ENCODE peak calls at places on chromosomes 3 and 15, in six cellular contexts. One of them, this sample, is unnamed.

GRCh38 chr3:62011667-62012066 is 361.7 kb downstream of the FEZF2 start:
- DNase-seq in uterus: no peak
- DNase-seq in left ventricle myocardium inferior: no peak
- DNase-seq in dorsolateral prefrontal cortex: no peak
- DNase-seq in pancreas: no peak
- DNase-seq in OCI-LY7: no peak
- DNase-seq in this sample: no peak

GRCh38 chr3:195906865-195907729 is 1.3 kb downstream of the TNK2 start:
- DNase-seq in uterus: no peak
- DNase-seq in left ventricle myocardium inferior: no peak
- DNase-seq in dorsolateral prefrontal cortex: no peak
- DNase-seq in pancreas: peak; percentile 35
- DNase-seq in OCI-LY7: peak; percentile 66
- DNase-seq in this sample: peak; percentile 91

GRCh38 chr3:65713016-65713415 is 325.7 kb downstream of the MAGI1 start:
- DNase-seq in uterus: no peak
- DNase-seq in left ventricle myocardium inferior: no peak
- DNase-seq in dorsolateral prefrontal cortex: no peak
- DNase-seq in pancreas: no peak
- DNase-seq in OCI-LY7: no peak
- DNase-seq in this sample: no peak

GRCh38 chr3:66602237-66602636 is 101.4 kb upstream of the LRIG1 start:
- DNase-seq in uterus: no peak
- DNase-seq in left ventricle myocardium inferior: no peak
- DNase-seq in dorsolateral prefrontal cortex: no peak
- DNase-seq in pancreas: no peak
- DNase-seq in OCI-LY7: no peak
- DNase-seq in this sample: no peak

GRCh38 chr3:7737263-7737662 is 764.4 kb upstream of the LMCD1 start:
- DNase-seq in uterus: no peak
- DNase-seq in left ventricle myocardium inferior: no peak
- DNase-seq in dorsolateral prefrontal cortex: no peak
- DNase-seq in pancreas: no peak
- DNase-seq in OCI-LY7: no peak
- DNase-seq in this sample: no peak

GRCh38 chr3:12934431-12934830 is 93.1 kb upstream of the RPL32 start:
- DNase-seq in uterus: peak; percentile 64
- DNase-seq in left ventricle myocardium inferior: peak; percentile 78
- DNase-seq in dorsolateral prefrontal cortex: no peak
- DNase-seq in pancreas: peak; percentile 80
- DNase-seq in OCI-LY7: no peak
- DNase-seq in this sample: no peak

GRCh38 chr3:36969540-36970432 is 23.1 kb downstream of the EPM2AIP1 start:
- DNase-seq in uterus: no peak
- DNase-seq in left ventricle myocardium inferior: no peak
- DNase-seq in dorsolateral prefrontal cortex: no peak
- DNase-seq in pancreas: no peak
- DNase-seq in OCI-LY7: peak; percentile 79
- DNase-seq in this sample: no peak

GRCh38 chr3:59143447-59143846 is 93.6 kb upstream of the CFAP20DC start:
- DNase-seq in uterus: no peak
- DNase-seq in left ventricle myocardium inferior: no peak
- DNase-seq in dorsolateral prefrontal cortex: no peak
- DNase-seq in pancreas: no peak
- DNase-seq in OCI-LY7: no peak
- DNase-seq in this sample: no peak

GRCh38 chr15:41284425-41285177 is 47.8 kb downstream of the OIP5 start:
- DNase-seq in uterus: no peak
- DNase-seq in left ventricle myocardium inferior: no peak
- DNase-seq in dorsolateral prefrontal cortex: no peak
- DNase-seq in pancreas: peak; percentile 50
- DNase-seq in OCI-LY7: peak; percentile 54
- DNase-seq in this sample: no peak

GRCh38 chr3:11024181-11024580 is 31.6 kb downstream of the SLC6A1 start:
- DNase-seq in uterus: no peak
- DNase-seq in left ventricle myocardium inferior: no peak
- DNase-seq in dorsolateral prefrontal cortex: no peak
- DNase-seq in pancreas: no peak
- DNase-seq in OCI-LY7: no peak
- DNase-seq in this sample: no peak

GRCh38 chr15:99452728-99453643 is 112.8 kb upstream of the MEF2A start:
- DNase-seq in uterus: peak; percentile 84
- DNase-seq in left ventricle myocardium inferior: peak; percentile 89
- DNase-seq in dorsolateral prefrontal cortex: peak; percentile 68
- DNase-seq in pancreas: no peak
- DNase-seq in OCI-LY7: no peak
- DNase-seq in this sample: peak; percentile 92

GRCh38 chr3:75272708-75273107 is 391.4 kb upstream of the FRG2C start:
- DNase-seq in uterus: no peak
- DNase-seq in left ventricle myocardium inferior: no peak
- DNase-seq in dorsolateral prefrontal cortex: no peak
- DNase-seq in pancreas: no peak
- DNase-seq in OCI-LY7: no peak
- DNase-seq in this sample: no peak

GRCh38 chr3:33075996-33076395 is 20.9 kb downstream of the GLB1 start:
- DNase-seq in uterus: no peak
- DNase-seq in left ventricle myocardium inferior: no peak
- DNase-seq in dorsolateral prefrontal cortex: no peak
- DNase-seq in pancreas: no peak
- DNase-seq in OCI-LY7: no peak
- DNase-seq in this sample: no peak

GRCh38 chr15:27091270-27091940 is 120.4 kb downstream of the GABRG3 start:
- DNase-seq in uterus: no peak
- DNase-seq in left ventricle myocardium inferior: no peak
- DNase-seq in dorsolateral prefrontal cortex: no peak
- DNase-seq in pancreas: no peak
- DNase-seq in OCI-LY7: no peak
- DNase-seq in this sample: no peak
- H3K4me3 ChIP-seq in uterus: no peak overlapping the region
- H3K4me3 ChIP-seq in left ventricle myocardium inferior: no peak overlapping the region
- H3K4me3 ChIP-seq in dorsolateral prefrontal cortex: no peak overlapping the region
- H3K4me3 ChIP-seq in pancreas: no peak overlapping the region
- H3K4me3 ChIP-seq in OCI-LY7: no peak overlapping the region
- H3K4me3 ChIP-seq in this sample: no peak overlapping the region

GRCh38 chr3:82329300-82329699 is 567.9 kb upstream of the GBE1 start:
- DNase-seq in uterus: no peak
- DNase-seq in left ventricle myocardium inferior: no peak
- DNase-seq in dorsolateral prefrontal cortex: no peak
- DNase-seq in pancreas: no peak
- DNase-seq in OCI-LY7: no peak
- DNase-seq in this sample: no peak
- TF ChIP-seq CTCF in uterus: no peak
- TF ChIP-seq CTCF in left ventricle myocardium inferior: peak; percentile 56
- TF ChIP-seq CTCF in dorsolateral prefrontal cortex: peak; percentile 14
- TF ChIP-seq CTCF in pancreas: peak; percentile 29
- TF ChIP-seq CTCF in OCI-LY7: peak; percentile 65
- TF ChIP-seq CTCF in this sample: no peak

DNA sequence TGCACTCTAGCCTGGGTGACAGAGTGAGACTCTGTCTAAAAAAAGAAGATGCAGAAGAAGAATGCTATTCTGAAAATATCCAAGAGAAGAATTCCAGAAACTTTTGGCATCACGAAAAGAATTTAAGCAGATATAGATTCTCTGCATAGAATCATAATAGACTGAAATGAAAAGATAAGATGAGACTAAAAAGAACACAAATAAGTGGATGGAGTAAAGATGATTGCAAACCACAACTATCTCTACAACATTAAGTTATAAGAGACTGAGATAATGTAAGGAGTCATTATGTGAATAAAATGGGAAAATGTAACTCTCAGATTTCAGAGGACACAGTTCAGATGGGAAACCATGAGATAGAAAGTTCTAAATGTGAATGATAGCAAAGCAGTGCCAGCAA is 140.8 kb upstream of the TMC3 start:
- DNase-seq in uterus: no peak
- DNase-seq in left ventricle myocardium inferior: no peak
- DNase-seq in dorsolateral prefrontal cortex: no peak
- DNase-seq in pancreas: no peak
- DNase-seq in OCI-LY7: no peak
- DNase-seq in this sample: no peak
- H3K27ac ChIP-seq in uterus: no peak overlapping the region
- H3K27ac ChIP-seq in left ventricle myocardium inferior: no peak overlapping the region
- H3K27ac ChIP-seq in dorsolateral prefrontal cortex: no peak overlapping the region
- H3K27ac ChIP-seq in pancreas: no peak overlapping the region
- H3K27ac ChIP-seq in OCI-LY7: no peak overlapping the region
- H3K27ac ChIP-seq in this sample: no peak overlapping the region

DNA sequence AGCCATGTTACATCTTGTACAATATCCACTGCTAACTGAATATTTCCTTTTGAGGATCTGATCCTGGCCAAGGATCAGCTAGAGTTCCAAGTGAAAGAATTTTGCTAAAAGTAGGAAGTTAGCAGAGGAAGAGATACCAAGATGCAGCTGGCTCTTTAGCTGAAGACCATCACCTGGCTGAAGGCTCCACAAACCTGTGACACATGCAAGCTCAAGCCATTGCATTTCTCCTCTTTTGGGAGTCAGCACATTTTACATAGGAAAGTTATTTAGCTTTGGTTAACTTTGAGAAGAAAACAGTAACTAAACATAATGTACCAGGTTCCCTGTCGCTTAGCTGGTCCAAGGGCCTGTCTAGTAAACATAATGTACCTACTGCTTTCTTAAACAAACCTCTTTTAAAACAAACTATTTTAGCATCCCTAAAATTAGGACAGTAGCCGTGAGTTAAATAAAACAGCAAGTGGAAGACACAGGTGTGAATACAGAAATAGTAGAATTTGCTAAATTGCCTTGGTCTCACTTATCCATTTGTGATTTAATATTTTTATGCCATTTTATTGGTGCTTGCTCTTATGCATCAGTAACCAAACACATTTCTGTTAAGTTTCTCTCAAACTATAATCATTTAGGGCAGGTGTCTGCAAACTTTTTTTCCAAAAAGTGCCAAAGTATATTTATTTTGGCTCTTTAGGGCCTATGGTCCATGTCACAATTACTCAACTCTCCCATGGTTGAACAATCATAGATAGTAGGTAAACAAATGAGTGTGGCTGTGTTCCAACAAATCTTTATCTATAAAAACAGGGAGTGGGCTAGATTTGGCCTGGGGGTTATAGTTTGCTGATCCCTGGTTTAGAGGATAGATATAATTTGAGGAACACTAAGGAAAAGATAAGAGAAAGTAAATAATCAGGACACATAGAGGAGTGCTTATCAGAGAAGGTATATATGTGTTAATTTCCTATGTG is 11.2 kb downstream of the GCSAM start:
- DNase-seq in uterus: no peak
- DNase-seq in left ventricle myocardium inferior: no peak
- DNase-seq in dorsolateral prefrontal cortex: no peak
- DNase-seq in pancreas: no peak
- DNase-seq in OCI-LY7: peak; percentile 78
- DNase-seq in this sample: no peak
- H3K4me3 ChIP-seq in uterus: no peak overlapping the region
- H3K4me3 ChIP-seq in left ventricle myocardium inferior: no peak overlapping the region
- H3K4me3 ChIP-seq in dorsolateral prefrontal cortex: no peak overlapping the region
- H3K4me3 ChIP-seq in pancreas: no peak overlapping the region
- H3K4me3 ChIP-seq in OCI-LY7: peak overlapping the region; percentile 17
- H3K4me3 ChIP-seq in this sample: no peak overlapping the region

GRCh38 chr15:68051109-68051508 is 3.0 kb upstream of the PIAS1 start:
- DNase-seq in uterus: no peak
- DNase-seq in left ventricle myocardium inferior: no peak
- DNase-seq in dorsolateral prefrontal cortex: no peak
- DNase-seq in pancreas: no peak
- DNase-seq in OCI-LY7: no peak
- DNase-seq in this sample: no peak
- TF ChIP-seq CTCF in uterus: no peak
- TF ChIP-seq CTCF in left ventricle myocardium inferior: no peak
- TF ChIP-seq CTCF in dorsolateral prefrontal cortex: no peak
- TF ChIP-seq CTCF in pancreas: no peak
- TF ChIP-seq CTCF in OCI-LY7: peak; percentile 49
- TF ChIP-seq CTCF in this sample: no peak

DNA sequence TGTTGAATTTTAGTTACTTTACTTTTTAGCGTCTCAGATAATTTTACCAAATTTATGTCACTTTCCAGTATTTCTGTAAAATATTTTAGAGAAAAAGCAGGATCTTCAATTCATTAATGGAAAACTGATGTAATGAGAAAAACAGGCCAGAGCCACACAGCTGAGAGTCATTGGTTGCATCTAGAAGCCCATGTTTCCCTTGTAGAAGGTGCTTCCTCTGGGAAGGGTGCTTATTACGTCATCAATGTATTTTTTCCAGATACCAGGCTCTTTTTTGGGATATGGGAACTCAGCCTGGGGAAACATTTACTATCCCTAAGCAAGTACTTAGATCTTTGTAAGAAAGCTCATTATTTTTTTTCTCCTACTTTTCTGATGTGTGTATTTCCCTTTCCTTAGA is 89.1 kb upstream of the PHLDB2 start:
- DNase-seq in uterus: no peak
- DNase-seq in left ventricle myocardium inferior: no peak
- DNase-seq in dorsolateral prefrontal cortex: no peak
- DNase-seq in pancreas: no peak
- DNase-seq in OCI-LY7: no peak
- DNase-seq in this sample: no peak
- H3K27ac ChIP-seq in uterus: peak overlapping the region; percentile 56
- H3K27ac ChIP-seq in left ventricle myocardium inferior: peak overlapping the region; percentile 67
- H3K27ac ChIP-seq in dorsolateral prefrontal cortex: no peak overlapping the region
- H3K27ac ChIP-seq in pancreas: no peak overlapping the region
- H3K27ac ChIP-seq in OCI-LY7: no peak overlapping the region
- H3K27ac ChIP-seq in this sample: no peak overlapping the region

GRCh38 chr3:178518660-178519396 is 17.4 kb upstream of the KCNMB2 start:
- DNase-seq in uterus: no peak
- DNase-seq in left ventricle myocardium inferior: no peak
- DNase-seq in dorsolateral prefrontal cortex: no peak
- DNase-seq in pancreas: no peak
- DNase-seq in OCI-LY7: no peak
- DNase-seq in this sample: no peak
- H3K4me3 ChIP-seq in uterus: no peak overlapping the region
- H3K4me3 ChIP-seq in left ventricle myocardium inferior: no peak overlapping the region
- H3K4me3 ChIP-seq in dorsolateral prefrontal cortex: no peak overlapping the region
- H3K4me3 ChIP-seq in pancreas: no peak overlapping the region
- H3K4me3 ChIP-seq in OCI-LY7: no peak overlapping the region
- H3K4me3 ChIP-seq in this sample: no peak overlapping the region

DNA sequence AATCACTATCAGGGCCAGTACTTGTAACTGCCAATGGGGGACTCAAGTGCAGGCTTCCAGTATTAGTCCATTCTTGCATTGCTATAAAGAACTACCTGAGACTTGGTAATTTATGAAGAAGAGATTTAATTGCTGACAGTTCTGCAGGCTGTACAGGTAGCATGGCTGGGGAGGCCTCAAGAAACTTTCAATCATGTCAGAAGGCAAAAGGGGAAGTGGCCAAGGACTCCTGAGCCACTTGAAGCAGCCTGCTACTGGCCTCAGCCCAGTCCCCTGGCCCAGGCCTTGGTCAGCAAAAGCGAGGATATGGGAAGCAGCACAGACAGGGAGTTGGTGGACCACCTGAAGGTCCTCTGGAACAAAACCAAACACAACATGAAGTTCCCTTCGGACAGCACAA is 29.2 kb upstream of the OR5K1 start:
- DNase-seq in uterus: no peak
- DNase-seq in left ventricle myocardium inferior: no peak
- DNase-seq in dorsolateral prefrontal cortex: no peak
- DNase-seq in pancreas: no peak
- DNase-seq in OCI-LY7: no peak
- DNase-seq in this sample: no peak
- TF ChIP-seq CTCF in uterus: no peak
- TF ChIP-seq CTCF in left ventricle myocardium inferior: no peak
- TF ChIP-seq CTCF in dorsolateral prefrontal cortex: no peak
- TF ChIP-seq CTCF in pancreas: no peak
- TF ChIP-seq CTCF in OCI-LY7: no peak
- TF ChIP-seq CTCF in this sample: no peak

DNA sequence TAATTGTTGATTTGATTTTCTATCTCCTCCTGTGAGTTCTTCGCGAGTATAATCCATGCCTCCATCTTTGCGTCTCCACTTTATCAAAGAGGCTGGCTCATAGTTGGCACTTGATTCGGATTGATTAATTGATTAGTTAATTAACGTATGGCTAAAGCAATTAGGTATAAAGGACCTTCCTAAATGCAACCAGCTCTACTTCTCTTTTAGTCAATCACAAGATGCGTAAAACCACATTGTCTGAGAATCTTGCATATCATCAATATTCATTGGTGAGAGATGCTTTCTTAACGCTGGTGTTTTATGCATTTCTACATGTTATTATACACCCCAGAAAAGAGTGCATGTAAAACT is 56.4 kb upstream of the NR2F2 start:
- DNase-seq in uterus: no peak
- DNase-seq in left ventricle myocardium inferior: no peak
- DNase-seq in dorsolateral prefrontal cortex: no peak
- DNase-seq in pancreas: no peak
- DNase-seq in OCI-LY7: no peak
- DNase-seq in this sample: no peak
- H3K27ac ChIP-seq in uterus: no peak overlapping the region
- H3K27ac ChIP-seq in left ventricle myocardium inferior: no peak overlapping the region
- H3K27ac ChIP-seq in dorsolateral prefrontal cortex: no peak overlapping the region
- H3K27ac ChIP-seq in pancreas: no peak overlapping the region
- H3K27ac ChIP-seq in OCI-LY7: no peak overlapping the region
- H3K27ac ChIP-seq in this sample: no peak overlapping the region

This sample was measured in spleen.